ENCODE peak calls at places on chromosomes 4 and X, in nine cellular contexts. B is NCI-H2171 treated with DMSO at 0.1 percent for 48 hours; X is WTC11; F is stimulated activated CD4-positive, alpha-beta T cell treated with anti-CD3 and anti-CD28 coated beads, Interleukin-1b, Interleukin-23, amount 100 ng/mL, for 24 hours; D is PC-9; E is right cardiac atrium; Q is EH; H is endothelial cell; Y is activated CD8-positive, alpha-beta T cell treated with anti-CD3 and anti-CD28 coated beads, Interleukin-2, amount 10 ng/mL, durations not matched to agents 7 days and 5 days. M is an unnamed sample.

GRCh38 chr4:121370729-121371325 is 10.0 kb downstream of the QRFPR start:
- DNase-seq in Y (peak; percentile 51), H (peak; percentile 48), X (peak; percentile 24), E (no peak), D (no peak), Q (peak; percentile 46), F (no peak), B (no peak), M (no peak)

GRCh38 chr4:85776579-85776978 is 301.6 kb downstream of the ARHGAP24 start:
- DNase-seq in Y (no peak), B (no peak), X (no peak), D (peak; percentile 63), Q (peak; percentile 32), E (no peak), F (no peak), H (no peak), M (no peak)

GRCh38 chrX:29044802-29045201 is 457.6 kb downstream of the IL1RAPL1 start:
- DNase-seq in B (no peak), H (no peak), F (no peak), Y (no peak), E (no peak), X (no peak), Q (no peak), D (no peak), M (no peak)

GRCh38 chr4:54539500-54540029 is 118.2 kb upstream of the KIT start:
- DNase-seq in B (peak; percentile 72), D (no peak), F (no peak), Y (no peak), H (peak; percentile 67), E (peak; percentile 88), X (peak; percentile 74), Q (peak; percentile 91), M (no peak)

GRCh38 chrX:45322820-45323219 is 122.1 kb upstream of the DIPK2B start:
- DNase-seq in H (no peak), X (no peak), E (no peak), Y (no peak), F (no peak), D (no peak), B (no peak), Q (peak; percentile 62), M (no peak)

GRCh38 chrX:41293269-41293668 is 40.7 kb upstream of the DDX3X start:
- DNase-seq in E (no peak), Y (peak; percentile 21), X (peak; percentile 44), F (no peak), Q (no peak), D (no peak), B (no peak), H (no peak), M (no peak)

GRCh38 chr4:108644237-108644636 is 6.2 kb upstream of the OSTC start:
- DNase-seq in F (no peak), E (no peak), B (no peak), Q (peak; percentile 81), H (no peak), X (no peak), D (peak; percentile 78), Y (no peak), M (no peak)

GRCh38 chr4:183348706-183349659 is 26.8 kb upstream of the CLDN24 start:
- DNase-seq in D (no peak), F (no peak), Q (peak; percentile 99), B (no peak), E (no peak), X (no peak), H (no peak), Y (peak; percentile 62), M (no peak)

GRCh38 chr4:166924456-166924855 is 309.8 kb downstream of the SPOCK3 start:
- DNase-seq in B (no peak), Q (no peak), F (no peak), E (no peak), Y (no peak), D (no peak), H (no peak), X (no peak), M (no peak)

GRCh38 chr4:1205641-1206298 is 33.4 kb upstream of the SPON2 start:
- DNase-seq in E (peak; percentile 59), X (peak; percentile 8), F (no peak), B (no peak), Q (no peak), Y (no peak), D (no peak), H (peak; percentile 5), M (peak; percentile 12)

GRCh38 chr4:73897380-73898136 is 28.4 kb downstream of the CXCL1 start:
- DNase-seq in Y (no peak), X (no peak), D (no peak), Q (peak; percentile 35), E (no peak), B (no peak), H (no peak), F (no peak), M (no peak)

GRCh38 chrX:16828126-16828908 is 41.8 kb downstream of the RBBP7 start:
- DNase-seq in E (no peak), X (no peak), F (no peak), D (no peak), Q (peak; percentile 66), H (no peak), Y (no peak), B (no peak), M (no peak)

M was measured in activated B cell treated with CpG ODN at 0.5 μM for 24 hours.